ENCODE peak calls at places on chromosome 20, in six cellular contexts. One of them, this sample, is unnamed.

GRCh38 chr20:24891546-24892393 is 57.3 kb upstream of the CST7 start:
- DNase-seq in left ventricle myocardium inferior: no peak
- DNase-seq in SJSA1: no peak
- DNase-seq in Peyer's patch: peak; percentile 44
- DNase-seq in iPS DF 6.9: no peak
- DNase-seq in right cardiac atrium: no peak
- DNase-seq in this sample: no peak

GRCh38 chr20:10508468-10509251 is 73.6 kb downstream of the SLX4IP start:
- DNase-seq in left ventricle myocardium inferior: no peak
- DNase-seq in SJSA1: peak; percentile 44
- DNase-seq in Peyer's patch: no peak
- DNase-seq in iPS DF 6.9: no peak
- DNase-seq in right cardiac atrium: peak; percentile 82
- DNase-seq in this sample: peak; percentile 30

GRCh38 chr20:34921436-34921835 is 34.2 kb downstream of the GSS start:
- DNase-seq in left ventricle myocardium inferior: no peak
- DNase-seq in SJSA1: no peak
- DNase-seq in Peyer's patch: no peak
- DNase-seq in iPS DF 6.9: no peak
- DNase-seq in right cardiac atrium: no peak
- DNase-seq in this sample: no peak

GRCh38 chr20:32263398-32263954 is 14.0 kb upstream of the KIF3B start:
- DNase-seq in left ventricle myocardium inferior: no peak
- DNase-seq in SJSA1: no peak
- DNase-seq in Peyer's patch: no peak
- DNase-seq in iPS DF 6.9: no peak
- DNase-seq in right cardiac atrium: no peak
- DNase-seq in this sample: no peak

GRCh38 chr20:38171301-38172010 is 6.4 kb upstream of the TGM2 start:
- DNase-seq in left ventricle myocardium inferior: no peak
- DNase-seq in SJSA1: peak; percentile 54
- DNase-seq in Peyer's patch: no peak
- DNase-seq in iPS DF 6.9: no peak
- DNase-seq in right cardiac atrium: peak; percentile 67
- DNase-seq in this sample: no peak

GRCh38 chr20:37357481-37358365 is 11.8 kb downstream of the SRC start:
- DNase-seq in left ventricle myocardium inferior: no peak
- DNase-seq in SJSA1: no peak
- DNase-seq in Peyer's patch: peak; percentile 43
- DNase-seq in iPS DF 6.9: no peak
- DNase-seq in right cardiac atrium: peak; percentile 52
- DNase-seq in this sample: no peak

GRCh38 chr20:58893355-58894151 is 41.0 kb downstream of the GNAS start:
- DNase-seq in left ventricle myocardium inferior: no peak
- DNase-seq in SJSA1: no peak
- DNase-seq in Peyer's patch: no peak
- DNase-seq in iPS DF 6.9: no peak
- DNase-seq in right cardiac atrium: no peak
- DNase-seq in this sample: no peak

GRCh38 chr20:64049060-64049886 is at the start of gene SOX18:
- DNase-seq in left ventricle myocardium inferior: peak; percentile 64
- DNase-seq in SJSA1: peak; percentile 48
- DNase-seq in Peyer's patch: no peak
- DNase-seq in iPS DF 6.9: no peak
- DNase-seq in right cardiac atrium: peak; percentile 84
- DNase-seq in this sample: no peak

GRCh38 chr20:18380908-18381529 is 85.8 kb downstream of the DZANK1 start:
- DNase-seq in left ventricle myocardium inferior: no peak
- DNase-seq in SJSA1: no peak
- DNase-seq in Peyer's patch: no peak
- DNase-seq in iPS DF 6.9: peak; percentile 20
- DNase-seq in right cardiac atrium: no peak
- DNase-seq in this sample: no peak

GRCh38 chr20:2840967-2841531 is 504 bp downstream of the VPS16 start:
- DNase-seq in left ventricle myocardium inferior: peak; percentile 61
- DNase-seq in SJSA1: peak; percentile 74
- DNase-seq in Peyer's patch: peak; percentile 73
- DNase-seq in iPS DF 6.9: no peak
- DNase-seq in right cardiac atrium: peak; percentile 88
- DNase-seq in this sample: peak; percentile 76

GRCh38 chr20:5056801-5057599 is 55.7 kb upstream of the SLC23A2 start:
- DNase-seq in left ventricle myocardium inferior: peak; percentile 39
- DNase-seq in SJSA1: peak; percentile 19
- DNase-seq in Peyer's patch: no peak
- DNase-seq in iPS DF 6.9: no peak
- DNase-seq in right cardiac atrium: peak; percentile 74
- DNase-seq in this sample: peak; percentile 36

GRCh38 chr20:31907046-31907445 is 36.6 kb downstream of the TTLL9 start:
- DNase-seq in left ventricle myocardium inferior: no peak
- DNase-seq in SJSA1: no peak
- DNase-seq in Peyer's patch: no peak
- DNase-seq in iPS DF 6.9: no peak
- DNase-seq in right cardiac atrium: no peak
- DNase-seq in this sample: no peak

GRCh38 chr20:49851234-49851755 is 38.7 kb downstream of the SLC9A8 start:
- DNase-seq in left ventricle myocardium inferior: no peak
- DNase-seq in SJSA1: no peak
- DNase-seq in Peyer's patch: no peak
- DNase-seq in iPS DF 6.9: no peak
- DNase-seq in right cardiac atrium: peak; percentile 66
- DNase-seq in this sample: no peak

GRCh38 chr20:327946-328563 is 2.7 kb downstream of the SOX12 start:
- DNase-seq in left ventricle myocardium inferior: no peak
- DNase-seq in SJSA1: no peak
- DNase-seq in Peyer's patch: no peak
- DNase-seq in iPS DF 6.9: no peak
- DNase-seq in right cardiac atrium: no peak
- DNase-seq in this sample: no peak

GRCh38 chr20:9270831-9271230 is 201.9 kb downstream of the PLCB4 start:
- DNase-seq in left ventricle myocardium inferior: no peak
- DNase-seq in SJSA1: no peak
- DNase-seq in Peyer's patch: no peak
- DNase-seq in iPS DF 6.9: no peak
- DNase-seq in right cardiac atrium: no peak
- DNase-seq in this sample: no peak

GRCh38 chr20:60283281-60283680 is 325.1 kb downstream of the CDH26 start:
- DNase-seq in left ventricle myocardium inferior: no peak
- DNase-seq in SJSA1: no peak
- DNase-seq in Peyer's patch: no peak
- DNase-seq in iPS DF 6.9: no peak
- DNase-seq in right cardiac atrium: no peak
- DNase-seq in this sample: no peak

GRCh38 chr20:44610313-44610965 is 28.1 kb downstream of the PKIG start:
- DNase-seq in left ventricle myocardium inferior: no peak
- DNase-seq in SJSA1: no peak
- DNase-seq in Peyer's patch: no peak
- DNase-seq in iPS DF 6.9: no peak
- DNase-seq in right cardiac atrium: peak; percentile 18
- DNase-seq in this sample: no peak

GRCh38 chr20:32975698-32976674 is 28.2 kb downstream of the SUN5 start:
- DNase-seq in left ventricle myocardium inferior: peak; percentile 65
- DNase-seq in SJSA1: no peak
- DNase-seq in Peyer's patch: no peak
- DNase-seq in iPS DF 6.9: no peak
- DNase-seq in right cardiac atrium: peak; percentile 62
- DNase-seq in this sample: peak; percentile 63

GRCh38 chr20:23019403-23019802 is 15.7 kb upstream of the SSTR4 start:
- DNase-seq in left ventricle myocardium inferior: no peak
- DNase-seq in SJSA1: no peak
- DNase-seq in Peyer's patch: no peak
- DNase-seq in iPS DF 6.9: no peak
- DNase-seq in right cardiac atrium: no peak
- DNase-seq in this sample: peak; percentile 4

GRCh38 chr20:29427201-29428060 is 1830.0 kb upstream of the DEFB115 start:
- DNase-seq in left ventricle myocardium inferior: no peak
- DNase-seq in SJSA1: no peak
- DNase-seq in Peyer's patch: peak; percentile 69
- DNase-seq in iPS DF 6.9: no peak
- DNase-seq in right cardiac atrium: no peak
- DNase-seq in this sample: no peak

GRCh38 chr20:57092112-57092899 is 174.1 kb downstream of the BMP7 start:
- DNase-seq in left ventricle myocardium inferior: peak; percentile 49
- DNase-seq in SJSA1: peak; percentile 62
- DNase-seq in Peyer's patch: peak; percentile 69
- DNase-seq in iPS DF 6.9: peak; percentile 47
- DNase-seq in right cardiac atrium: peak; percentile 82
- DNase-seq in this sample: peak; percentile 37

GRCh38 chr20:17612287-17612974 is 42.6 kb downstream of the DSTN start:
- DNase-seq in left ventricle myocardium inferior: no peak
- DNase-seq in SJSA1: peak; percentile 78
- DNase-seq in Peyer's patch: peak; percentile 65
- DNase-seq in iPS DF 6.9: no peak
- DNase-seq in right cardiac atrium: no peak
- DNase-seq in this sample: peak; percentile 65

GRCh38 chr20:60294627-60295026 is 336.4 kb downstream of the CDH26 start:
- DNase-seq in left ventricle myocardium inferior: no peak
- DNase-seq in SJSA1: no peak
- DNase-seq in Peyer's patch: no peak
- DNase-seq in iPS DF 6.9: no peak
- DNase-seq in right cardiac atrium: no peak
- DNase-seq in this sample: no peak

GRCh38 chr20:17449039-17449438 is 82.1 kb downstream of the BFSP1 start:
- DNase-seq in left ventricle myocardium inferior: no peak
- DNase-seq in SJSA1: no peak
- DNase-seq in Peyer's patch: no peak
- DNase-seq in iPS DF 6.9: no peak
- DNase-seq in right cardiac atrium: no peak
- DNase-seq in this sample: no peak

GRCh38 chr20:60977896-60978295 is 274.2 kb upstream of the CDH4 start:
- DNase-seq in left ventricle myocardium inferior: no peak
- DNase-seq in SJSA1: no peak
- DNase-seq in Peyer's patch: no peak
- DNase-seq in iPS DF 6.9: no peak
- DNase-seq in right cardiac atrium: no peak
- DNase-seq in this sample: no peak

GRCh38 chr20:9442858-9443257 is 71.5 kb upstream of the LAMP5 start:
- DNase-seq in left ventricle myocardium inferior: no peak
- DNase-seq in SJSA1: no peak
- DNase-seq in Peyer's patch: no peak
- DNase-seq in iPS DF 6.9: no peak
- DNase-seq in right cardiac atrium: no peak
- DNase-seq in this sample: no peak

GRCh38 chr20:45998761-45999160 is 9.9 kb upstream of the MMP9 start:
- DNase-seq in left ventricle myocardium inferior: no peak
- DNase-seq in SJSA1: no peak
- DNase-seq in Peyer's patch: peak; percentile 5
- DNase-seq in iPS DF 6.9: no peak
- DNase-seq in right cardiac atrium: no peak
- DNase-seq in this sample: no peak

GRCh38 chr20:45998337-45998736 is 10.4 kb upstream of the MMP9 start:
- DNase-seq in left ventricle myocardium inferior: no peak
- DNase-seq in SJSA1: no peak
- DNase-seq in Peyer's patch: peak; percentile 6
- DNase-seq in iPS DF 6.9: no peak
- DNase-seq in right cardiac atrium: no peak
- DNase-seq in this sample: no peak

GRCh38 chr20:46001498-46001897 is 7.2 kb upstream of the MMP9 start:
- DNase-seq in left ventricle myocardium inferior: no peak
- DNase-seq in SJSA1: no peak
- DNase-seq in Peyer's patch: peak; percentile 16
- DNase-seq in iPS DF 6.9: no peak
- DNase-seq in right cardiac atrium: no peak
- DNase-seq in this sample: no peak

GRCh38 chr20:46000571-46001145 is 8.1 kb upstream of the MMP9 start:
- DNase-seq in left ventricle myocardium inferior: no peak
- DNase-seq in SJSA1: no peak
- DNase-seq in Peyer's patch: no peak
- DNase-seq in iPS DF 6.9: no peak
- DNase-seq in right cardiac atrium: no peak
- DNase-seq in this sample: no peak

DNA sequence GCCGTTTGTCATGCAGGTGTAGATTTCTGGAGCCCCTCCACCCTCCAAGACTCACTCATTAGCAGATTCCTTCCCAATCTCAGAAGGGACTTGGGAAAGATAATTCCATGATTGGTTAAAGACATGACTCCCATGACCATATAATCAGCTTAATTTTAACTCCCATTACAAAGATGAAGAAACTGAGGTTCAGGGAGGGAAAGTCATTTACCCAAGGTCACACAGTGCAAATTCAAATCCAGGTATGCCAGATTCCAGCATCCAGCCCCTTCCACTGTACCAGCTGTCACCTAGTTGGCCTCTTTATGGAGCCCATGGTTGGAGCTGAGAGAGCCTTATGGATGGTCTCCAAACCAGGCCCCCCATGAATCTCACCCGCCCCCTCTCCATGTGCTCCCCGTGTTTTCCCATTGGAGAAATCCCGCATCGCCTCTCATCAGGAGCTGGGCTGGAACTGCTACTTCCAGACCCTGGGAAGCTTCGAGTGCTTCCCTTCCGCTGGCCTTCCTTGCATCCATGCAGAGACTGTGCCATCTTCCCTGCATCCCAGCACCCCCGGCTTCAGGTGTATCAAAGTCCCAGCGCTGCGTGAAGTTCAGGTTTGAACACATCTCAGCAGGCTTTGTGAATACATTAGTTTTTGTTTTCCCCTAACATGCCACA is 8.7 kb upstream of the MMP9 start:
- DNase-seq in left ventricle myocardium inferior: no peak
- DNase-seq in SJSA1: no peak
- DNase-seq in Peyer's patch: peak; percentile 11
- DNase-seq in iPS DF 6.9: no peak
- DNase-seq in right cardiac atrium: no peak
- DNase-seq in this sample: no peak
- H3K27me3 ChIP-seq in left ventricle myocardium inferior: peaks cover 97% of the 10 kb centered on the region
- H3K27me3 ChIP-seq in SJSA1: peaks cover 23% of the 10 kb centered on the region
- H3K27me3 ChIP-seq in Peyer's patch: no peaks in the 10 kb centered on the region
- H3K27me3 ChIP-seq in iPS DF 6.9: no peaks in the 10 kb centered on the region
- H3K27me3 ChIP-seq in right cardiac atrium: peaks cover 2% of the 10 kb centered on the region
- H3K27me3 ChIP-seq in this sample: peaks cover 9% of the 10 kb centered on the region

DNA sequence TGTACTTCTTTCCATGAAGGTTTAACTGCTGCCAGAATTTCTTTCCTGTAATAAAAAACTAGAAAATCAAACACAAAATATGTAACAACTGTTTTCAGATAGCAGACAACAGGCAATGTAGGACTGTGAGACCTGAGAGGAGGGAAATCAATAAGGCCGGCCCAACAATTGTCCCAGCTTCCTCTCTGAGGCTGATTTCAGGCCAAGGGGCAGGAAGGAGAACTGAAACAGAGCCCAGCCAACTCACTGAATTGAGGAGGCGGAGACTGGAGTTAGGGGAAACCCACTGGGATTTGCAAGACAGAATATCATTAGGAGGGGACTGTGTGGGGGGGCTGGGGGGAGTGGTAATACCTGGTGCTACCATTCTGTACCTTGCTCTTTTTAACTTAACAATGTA is 42.2 kb downstream of the FLRT3 start:
- DNase-seq in left ventricle myocardium inferior: no peak
- DNase-seq in SJSA1: no peak
- DNase-seq in Peyer's patch: no peak
- DNase-seq in iPS DF 6.9: no peak
- DNase-seq in right cardiac atrium: no peak
- DNase-seq in this sample: no peak
- H3K27me3 ChIP-seq in left ventricle myocardium inferior: no peaks in the 10 kb centered on the region
- H3K27me3 ChIP-seq in SJSA1: no peaks in the 10 kb centered on the region
- H3K27me3 ChIP-seq in Peyer's patch: no peaks in the 10 kb centered on the region
- H3K27me3 ChIP-seq in iPS DF 6.9: no peaks in the 10 kb centered on the region
- H3K27me3 ChIP-seq in right cardiac atrium: no peaks in the 10 kb centered on the region
- H3K27me3 ChIP-seq in this sample: no peaks in the 10 kb centered on the region

GRCh38 chr20:19463597-19463996 is 251.2 kb downstream of the SLC24A3 start:
- DNase-seq in left ventricle myocardium inferior: no peak
- DNase-seq in SJSA1: no peak
- DNase-seq in Peyer's patch: no peak
- DNase-seq in iPS DF 6.9: no peak
- DNase-seq in right cardiac atrium: no peak
- DNase-seq in this sample: no peak
- H3K27me3 ChIP-seq in left ventricle myocardium inferior: peaks cover 43% of the 10 kb centered on the region
- H3K27me3 ChIP-seq in SJSA1: peaks cover 5% of the 10 kb centered on the region
- H3K27me3 ChIP-seq in Peyer's patch: no peaks in the 10 kb centered on the region
- H3K27me3 ChIP-seq in iPS DF 6.9: no peaks in the 10 kb centered on the region
- H3K27me3 ChIP-seq in right cardiac atrium: no peaks in the 10 kb centered on the region
- H3K27me3 ChIP-seq in this sample: no peaks in the 10 kb centered on the region

GRCh38 chr20:62816879-62817873 is at the start of gene COL9A3:
- DNase-seq in left ventricle myocardium inferior: no peak
- DNase-seq in SJSA1: no peak
- DNase-seq in Peyer's patch: no peak
- DNase-seq in iPS DF 6.9: no peak
- DNase-seq in right cardiac atrium: no peak
- DNase-seq in this sample: no peak
- H3K27me3 ChIP-seq in left ventricle myocardium inferior: peaks cover 65% of the 10 kb centered on the region
- H3K27me3 ChIP-seq in SJSA1: peaks cover 42% of the 10 kb centered on the region
- H3K27me3 ChIP-seq in Peyer's patch: no peaks in the 10 kb centered on the region
- H3K27me3 ChIP-seq in iPS DF 6.9: no peaks in the 10 kb centered on the region
- H3K27me3 ChIP-seq in right cardiac atrium: no peaks in the 10 kb centered on the region
- H3K27me3 ChIP-seq in this sample: peaks cover 26% of the 10 kb centered on the region

This sample was measured in heart left ventricle.